ENCODE peak calls at places on chromosomes 5 and 9, in four cellular contexts. D, G, O and M are unnamed samples.
A peak's percentile ranks its signal among the peaks of the same experiment; 100 is the strongest.

GRCh38 chr9:28056006-28056405 is 482.7 kb upstream of the C9orf72 start:
- DNase-seq in O (no peak), G (no peak), D (no peak), M (no peak)

GRCh38 chr5:172971482-172971881 is 12.1 kb upstream of the ATP6V0E1 start:
- DNase-seq in D (no peak), G (no peak), O (no peak), M (no peak)

GRCh38 chr5:29972597-29972996 is 1220.9 kb upstream of the CDH6 start:
- DNase-seq in O (no peak), G (no peak), D (no peak), M (no peak)

GRCh38 chr5:126676195-126676624 is 75.5 kb downstream of the PHAX start:
- DNase-seq in D (peak; percentile 86), O (no peak), G (peak; percentile 71), M (no peak)

GRCh38 chr5:37902323-37902722 is 62.5 kb upstream of the GDNF start:
- DNase-seq in D (no peak), O (no peak), G (no peak), M (no peak)

GRCh38 chr5:34487202-34487879 is 168.8 kb upstream of the RAI14 start:
- DNase-seq in O (no peak), G (peak; percentile 15), D (no peak), M (no peak)

GRCh38 chr9:89218040-89218928 is 39.7 kb upstream of the SHC3 start:
- DNase-seq in D (no peak), G (no peak), O (no peak), M (no peak)

GRCh38 chr5:82387819-82388166 is 109.6 kb upstream of the RPS23 start:
- DNase-seq in O (no peak), D (no peak), G (no peak), M (no peak)

GRCh38 chr9:78856144-78856543 is 559.2 kb downstream of the PSAT1 start:
- DNase-seq in D (no peak), G (no peak), O (no peak), M (no peak)

GRCh38 chr9:21070887-21071286 is 6.9 kb downstream of the IFNB1 start:
- DNase-seq in D (no peak), O (no peak), G (no peak), M (no peak)

DNA sequence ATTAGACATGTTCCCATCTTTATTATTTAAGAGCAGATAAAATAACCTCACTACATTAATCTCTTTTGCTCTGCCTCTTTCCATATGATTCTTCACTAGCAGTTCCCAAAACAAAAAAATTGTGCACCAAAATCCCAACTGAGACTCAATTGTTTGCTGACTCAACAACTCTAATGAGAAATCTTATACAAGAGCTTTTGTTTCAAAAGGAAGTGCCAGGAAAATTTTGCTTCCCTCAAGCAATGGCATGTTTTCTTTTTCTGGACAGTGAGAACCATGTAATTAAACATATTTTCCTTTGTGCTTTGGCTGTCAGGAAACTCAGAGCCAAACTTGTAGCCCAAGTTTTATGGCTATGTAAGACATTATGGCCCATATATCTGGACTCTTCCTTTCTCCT is 62.0 kb downstream of the TMC1 start:
- DNase-seq in O (no peak), D (no peak), G (no peak), M (no peak)
- TF ChIP-seq CTCF in O (no peak), D (no peak), G (no peak), M (no peak)

GRCh38 chr9:129569506-129570449 is 51.1 kb downstream of the C9orf50 start:
- DNase-seq in D (no peak), O (peak; percentile 74), G (peak; percentile 52), M (no peak)
- TF ChIP-seq CTCF in D (peak; percentile 20), O (no peak), G (no peak), M (no peak)

GRCh38 chr5:138636401-138636944 is 61.3 kb upstream of the HSPA9 start:
- DNase-seq in D (no peak), O (no peak), G (no peak), M (peak; percentile 28)

GRCh38 chr5:138635268-138635667 is 60.1 kb upstream of the HSPA9 start:
- DNase-seq in D (no peak), G (no peak), O (no peak), M (peak; percentile 10)

GRCh38 chr5:138631204-138631928 is 56.2 kb upstream of the HSPA9 start:
- DNase-seq in O (no peak), D (no peak), G (no peak), M (no peak)

GRCh38 chr5:138635708-138636107 is 60.5 kb upstream of the HSPA9 start:
- DNase-seq in D (no peak), O (no peak), G (no peak), M (no peak)

DNA sequence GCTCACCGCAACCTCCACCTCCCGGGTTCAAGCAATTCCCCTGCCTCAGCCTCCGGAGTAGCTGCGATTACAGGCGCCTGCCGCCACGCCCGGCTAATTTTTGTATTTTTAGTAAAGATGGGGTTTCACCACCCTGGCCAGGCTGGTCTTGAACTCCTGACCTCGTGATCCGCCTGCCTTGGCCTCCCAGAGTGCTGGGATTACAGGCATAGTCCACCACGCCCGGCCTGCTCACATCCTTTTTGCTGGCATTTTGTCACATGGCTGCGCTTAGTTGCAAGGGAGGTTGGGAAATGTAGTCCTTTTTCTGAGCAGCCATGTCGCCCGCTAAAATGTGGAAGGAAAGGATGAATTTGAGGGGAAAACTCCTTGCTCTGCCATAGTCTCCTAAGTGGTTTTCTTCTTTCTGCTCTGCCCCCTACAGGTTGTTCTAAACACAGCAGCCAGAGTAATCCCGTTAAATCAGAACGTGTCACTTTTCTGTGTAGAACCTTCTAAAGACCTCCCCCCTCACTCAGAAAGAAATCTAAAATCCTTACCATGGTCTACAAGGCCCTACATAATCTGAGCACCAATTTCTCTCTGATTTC is 57.8 kb upstream of the HSPA9 start:
- DNase-seq in D (peak; percentile 46), O (no peak), G (peak; percentile 61), M (peak; percentile 74)
- TF ChIP-seq CTCF in D (peak; percentile 41), O (peak; percentile 17), G (peak; percentile 16), M (peak; percentile 24)

GRCh38 chr9:29613773-29614172 is 2040.5 kb upstream of the C9orf72 start:
- DNase-seq in G (no peak), O (no peak), D (no peak), M (no peak)
- TF ChIP-seq CTCF in G (no peak), O (no peak), D (no peak), M (no peak)

DNA sequence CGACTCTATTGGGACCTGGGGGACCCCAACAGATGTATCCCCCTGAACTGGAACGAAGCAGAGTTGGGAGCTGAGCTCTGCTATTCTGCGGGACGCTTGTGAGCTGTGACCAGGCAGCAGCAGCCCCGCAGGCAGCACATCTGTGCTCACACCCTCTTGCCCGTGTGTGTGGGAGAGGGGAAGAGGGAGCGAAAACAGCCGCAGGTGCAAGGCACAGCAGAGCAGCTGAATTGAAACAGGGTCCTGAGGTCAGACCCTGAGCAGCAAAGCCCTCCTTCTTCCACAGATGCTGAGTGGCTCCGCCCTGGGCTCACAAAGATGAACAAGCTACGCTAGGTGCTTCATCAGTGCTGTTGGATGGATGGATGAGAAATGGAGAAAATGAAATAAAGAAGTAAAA is 198.7 kb downstream of the HSPA4 start:
- DNase-seq in D (no peak), G (no peak), O (no peak), M (no peak)
- TF ChIP-seq CTCF in D (no peak), G (no peak), O (no peak), M (no peak)

GRCh38 chr5:128965638-128966302 is 482 bp downstream of the SLC27A6 start:
- DNase-seq in D (no peak), O (no peak), G (no peak), M (no peak)

GRCh38 chr5:128962211-128962610 is 3.1 kb upstream of the SLC27A6 start:
- DNase-seq in D (no peak), G (no peak), O (no peak), M (no peak)

GRCh38 chr5:128965011-128965637 is at the start of gene SLC27A6:
- DNase-seq in O (no peak), G (no peak), D (no peak), M (no peak)

GRCh38 chr5:128966846-128967245 is 1.6 kb downstream of the SLC27A6 start:
- DNase-seq in G (no peak), D (no peak), O (no peak), M (no peak)

GRCh38 chr5:128966375-128966774 is 1.1 kb downstream of the SLC27A6 start:
- DNase-seq in D (no peak), G (no peak), O (no peak), M (no peak)
- TF ChIP-seq CTCF in D (no peak), G (no peak), O (no peak), M (no peak)

DNA sequence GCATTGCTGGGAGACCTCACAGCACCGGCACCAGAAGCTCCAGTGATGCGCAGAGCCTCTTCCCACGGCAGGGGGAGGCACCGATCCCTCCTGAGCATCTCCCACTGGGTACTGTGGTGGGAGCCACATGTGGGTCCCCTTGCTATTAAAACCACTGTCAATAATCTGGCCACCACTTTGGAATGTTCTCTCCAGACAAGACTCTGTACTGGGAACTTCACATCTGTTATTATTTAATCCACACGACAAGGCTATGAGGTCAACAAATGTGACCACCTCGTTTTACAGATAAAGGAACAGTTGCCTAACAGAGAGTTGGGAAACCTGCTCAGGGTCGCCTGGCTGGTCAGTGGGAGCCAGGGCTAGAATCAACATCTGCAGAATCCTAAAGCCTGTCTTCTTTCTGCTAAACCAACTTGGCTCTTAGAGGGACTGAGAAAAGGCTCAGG is 72.7 kb downstream of the EPB41L4B start:
- DNase-seq in D (no peak), G (no peak), O (no peak), M (no peak)
- TF ChIP-seq CTCF in D (no peak), G (no peak), O (no peak), M (no peak)